ENCODE peak calls at places on chromosomes 7 and 10, in eight cellular contexts. Z, X, U, C, W, V, J and A are unnamed samples.

GRCh38 chr7:101880536-101881443 is 63.4 kb downstream of the CUX1 start:
- DNase-seq in V (no peak), J (peak; percentile 47), X (no peak), Z (no peak), U (no peak), C (no peak), W (no peak), A (no peak)

GRCh38 chr7:124324262-124324661 is 291.4 kb upstream of the TMEM229A start:
- DNase-seq in V (no peak), X (no peak), Z (no peak), W (no peak), U (no peak), C (no peak), J (no peak), A (no peak)

GRCh38 chr10:131880016-131880590 is 20.7 kb upstream of the PPP2R2D start:
- DNase-seq in C (no peak), V (no peak), Z (no peak), W (no peak), J (no peak), U (no peak), X (no peak), A (no peak)

GRCh38 chr10:95560288-95561199 is 627 bp downstream of the SORBS1 start:
- DNase-seq in U (peak; percentile 68), V (peak; percentile 88), W (peak; percentile 40), X (peak; percentile 21), J (peak; percentile 57), Z (peak; percentile 73), C (peak; percentile 38), A (peak; percentile 23)

GRCh38 chr7:66859794-66860645 is 61.0 kb upstream of the TMEM248 start:
- DNase-seq in J (no peak), V (peak; percentile 65), U (no peak), C (peak; percentile 31), Z (peak; percentile 80), X (no peak), W (no peak), A (no peak)

GRCh38 chr7:44608916-44609648 is 2.7 kb downstream of the OGDH start:
- DNase-seq in X (no peak), V (no peak), W (no peak), J (no peak), C (no peak), Z (no peak), U (no peak), A (no peak)

GRCh38 chr7:126791306-126791705 is 461.4 kb downstream of the GRM8 start:
- DNase-seq in W (no peak), U (no peak), J (no peak), C (no peak), X (no peak), V (no peak), Z (no peak), A (no peak)

GRCh38 chr7:141511370-141512335 is 39.6 kb upstream of the AGK start:
- DNase-seq in V (peak; percentile 80), Z (peak; percentile 63), U (peak; percentile 67), C (peak; percentile 3), J (peak; percentile 15), W (no peak), X (peak; percentile 5), A (no peak)

GRCh38 chr7:78178319-78178718 is 379.7 kb downstream of the PHTF2 start:
- DNase-seq in X (no peak), U (no peak), J (no peak), V (no peak), Z (no peak), C (no peak), W (no peak), A (no peak)

GRCh38 chr7:36048141-36048901 is 104.7 kb upstream of the EEPD1 start:
- DNase-seq in X (peak; percentile 55), Z (peak; percentile 57), U (no peak), J (no peak), W (no peak), C (no peak), V (no peak), A (no peak)

GRCh38 chr10:80165173-80165572 is 32.6 kb downstream of the PLAC9 start:
- DNase-seq in V (no peak), U (no peak), Z (no peak), J (no peak), C (peak; percentile 54), W (no peak), X (peak; percentile 31), A (no peak)

GRCh38 chr10:59678884-59679301 is 30.8 kb downstream of the SLC16A9 start:
- DNase-seq in Z (no peak), X (peak; percentile 55), W (peak; percentile 48), J (no peak), U (no peak), C (no peak), V (no peak), A (no peak)

GRCh38 chr10:119149157-119149556 is 16.4 kb downstream of the SFXN4 start:
- DNase-seq in C (no peak), J (peak; percentile 19), U (no peak), V (no peak), Z (no peak), X (no peak), W (no peak), A (no peak)

GRCh38 chr7:74575083-74575803 is 82.3 kb upstream of the GTF2I start:
- DNase-seq in U (no peak), C (no peak), X (peak; percentile 82), J (peak; percentile 81), W (no peak), Z (no peak), V (no peak), A (no peak)

GRCh38 chr7:133079296-133079695 is 2.6 kb downstream of the CHCHD3 start:
- DNase-seq in Z (no peak), J (no peak), U (no peak), X (no peak), W (no peak), C (no peak), V (no peak), A (no peak)

GRCh38 chr10:118585794-118586193 is 9.7 kb downstream of the PRLHR start:
- DNase-seq in X (no peak), J (no peak), Z (no peak), C (no peak), W (no peak), U (no peak), V (no peak), A (no peak)

GRCh38 chr10:6665847-6666246 is 85.8 kb upstream of the PRKCQ start:
- DNase-seq in C (no peak), X (no peak), J (peak; percentile 38), U (no peak), Z (no peak), V (no peak), W (no peak), A (peak; percentile 59)

GRCh38 chr7:55533050-55533728 is 39.1 kb downstream of the VOPP1 start:
- DNase-seq in Z (no peak), J (peak; percentile 42), X (no peak), W (no peak), C (no peak), V (no peak), U (no peak), A (peak; percentile 33)

GRCh38 chr7:142880886-142881505 is 4.5 kb downstream of the TRPV6 start:
- DNase-seq in J (peak; percentile 67), C (peak; percentile 61), V (peak; percentile 89), X (no peak), W (no peak), U (no peak), Z (no peak), A (peak; percentile 60)

GRCh38 chr10:110101464-110102144 is 93.8 kb downstream of the ADD3 start:
- DNase-seq in C (no peak), W (no peak), U (no peak), X (no peak), V (no peak), Z (no peak), J (no peak), A (no peak)

GRCh38 chr10:133281628-133282372 is 5.1 kb upstream of the ADAM8 start:
- DNase-seq in W (no peak), Z (no peak), V (no peak), C (no peak), U (no peak), J (no peak), X (no peak), A (no peak)

GRCh38 chr7:17613338-17614041 is 315.0 kb downstream of the AHR start:
- DNase-seq in V (no peak), J (no peak), X (no peak), W (no peak), Z (no peak), U (no peak), C (no peak), A (no peak)

GRCh38 chr10:118818621-118819221 is 64.0 kb upstream of the CACUL1 start:
- DNase-seq in Z (peak; percentile 82), V (no peak), J (no peak), C (no peak), X (no peak), U (no peak), W (no peak), A (no peak)

GRCh38 chr10:72250666-72251065 is 23.1 kb upstream of the DDIT4 start:
- DNase-seq in X (peak; percentile 22), U (peak; percentile 73), J (peak; percentile 35), Z (peak; percentile 79), V (no peak), C (no peak), W (peak; percentile 70), A (no peak)

GRCh38 chr7:278081-278480 is 11.9 kb upstream of the FOXL3 start:
- DNase-seq in X (no peak), C (no peak), Z (no peak), V (no peak), J (no peak), W (no peak), U (no peak), A (no peak)

GRCh38 chr7:77729574-77730348 is 33.5 kb downstream of the RSBN1L start:
- DNase-seq in W (no peak), J (no peak), X (no peak), Z (no peak), U (no peak), C (no peak), V (no peak), A (no peak)

GRCh38 chr7:131861620-131862346 is 305.4 kb upstream of the PODXL start:
- DNase-seq in U (no peak), C (no peak), X (no peak), W (no peak), Z (no peak), J (no peak), V (no peak), A (no peak)

GRCh38 chr10:99927719-99928280 is 81.9 kb downstream of the DNMBP start:
- DNase-seq in X (no peak), U (no peak), J (peak; percentile 91), Z (no peak), C (no peak), W (no peak), V (no peak), A (no peak)
- H3K4me3 ChIP-seq in X (peak overlapping the region; percentile 87), U (no peak overlapping the region), J (peak overlapping the region; percentile 48), Z (no peak overlapping the region), C (no peak overlapping the region), W (no peak overlapping the region), V (peak overlapping the region; percentile 38), A (no peak overlapping the region)

GRCh38 chr10:89219512-89220218 is 12.5 kb upstream of the CH25H start:
- DNase-seq in U (no peak), W (no peak), X (no peak), V (no peak), C (no peak), Z (no peak), J (no peak), A (no peak)
- H3K27ac ChIP-seq in U (no peak overlapping the region), W (no peak overlapping the region), X (no peak overlapping the region), V (no peak overlapping the region), C (no peak overlapping the region), Z (no peak overlapping the region), J (no peak overlapping the region), A (no peak overlapping the region)

GRCh38 chr7:12110425-12110824 is 100.7 kb upstream of the TMEM106B start:
- DNase-seq in C (no peak), X (no peak), U (no peak), W (no peak), Z (no peak), J (no peak), V (no peak), A (no peak)
- H3K4me1 ChIP-seq in C (no peaks in the 10 kb centered on the region), X (no peaks in the 10 kb centered on the region), U (no peaks in the 10 kb centered on the region), W (no peaks in the 10 kb centered on the region), Z (no peaks in the 10 kb centered on the region), J (no peaks in the 10 kb centered on the region), V (no peaks in the 10 kb centered on the region), A (no peaks in the 10 kb centered on the region)

GRCh38 chr7:31957756-31958155 is 112.5 kb downstream of the PDE1C start:
- DNase-seq in C (no peak), W (no peak), J (no peak), V (no peak), X (no peak), U (no peak), Z (no peak), A (no peak)
- H3K4me3 ChIP-seq in C (no peak overlapping the region), W (no peak overlapping the region), J (no peak overlapping the region), V (no peak overlapping the region), X (no peak overlapping the region), U (no peak overlapping the region), Z (no peak overlapping the region), A (no peak overlapping the region)